ENCODE peak calls at places on chromosome 12, in six cellular contexts. X is HuH-7.5, N is GM06990, I is hepatic stellate cell, V is G401, H is cardiac septum. J is an unnamed sample.

GRCh38 chr12:43004908-43005307 is 415.4 kb upstream of the PRICKLE1 start:
- DNase-seq in X (no peak), N (no peak), I (no peak), V (no peak), H (no peak), J (no peak)

GRCh38 chr12:111546758-111547383 is 52.2 kb downstream of the ATXN2 start:
- DNase-seq in X (no peak), N (no peak), I (no peak), V (no peak), H (no peak), J (no peak)

GRCh38 chr12:728781-729180 is 23.6 kb upstream of the WNK1 start:
- DNase-seq in X (no peak), N (no peak), I (no peak), V (no peak), H (no peak), J (no peak)

GRCh38 chr12:46368684-46369083 is 3.9 kb downstream of the SLC38A2 start:
- DNase-seq in X (no peak), N (no peak), I (no peak), V (no peak), H (no peak), J (no peak)

GRCh38 chr12:46212108-46212982 is 56.5 kb downstream of the SLC38A1 start:
- DNase-seq in X (no peak), N (no peak), I (no peak), V (no peak), H (no peak), J (no peak)

GRCh38 chr12:125351788-125352187 is 286.6 kb downstream of the AACS start:
- DNase-seq in X (no peak), N (no peak), I (no peak), V (no peak), H (no peak), J (no peak)

GRCh38 chr12:39764944-39765560 is 145.4 kb upstream of the ABCD2 start:
- DNase-seq in X (peak; percentile 10), N (no peak), I (peak; percentile 10), V (peak; percentile 57), H (no peak), J (no peak)

GRCh38 chr12:49292729-49293055 is 2.3 kb upstream of the PRPH start:
- DNase-seq in X (no peak), N (no peak), I (no peak), V (no peak), H (no peak), J (no peak)

GRCh38 chr12:48917857-48918537 is 7.3 kb downstream of the FKBP11 start:
- DNase-seq in X (no peak), N (no peak), I (no peak), V (no peak), H (no peak), J (no peak)

GRCh38 chr12:2256915-2257314 is 204.1 kb downstream of the CACNA1C start:
- DNase-seq in X (no peak), N (no peak), I (no peak), V (no peak), H (peak; percentile 70), J (no peak)

GRCh38 chr12:128976120-128976519 is 122.8 kb downstream of the GLT1D1 start:
- DNase-seq in X (no peak), N (no peak), I (no peak), V (no peak), H (no peak), J (no peak)

GRCh38 chr12:113222730-113223531 is 1.7 kb downstream of the TPCN1 start:
- DNase-seq in X (peak; percentile 72), N (no peak), I (peak; percentile 83), V (peak; percentile 66), H (no peak), J (peak; percentile 82)

GRCh38 chr12:45338272-45338671 is 122.4 kb downstream of the ANO6 start:
- DNase-seq in X (no peak), N (no peak), I (no peak), V (no peak), H (no peak), J (peak; percentile 50)

GRCh38 chr12:6535960-6536847 is 1.9 kb downstream of the GAPDH start:
- DNase-seq in X (no peak), N (no peak), I (no peak), V (no peak), H (no peak), J (no peak)

GRCh38 chr12:1590083-1590979 is 4.0 kb downstream of the FBXL14 start:
- DNase-seq in X (no peak), N (no peak), I (peak; percentile 47), V (peak; percentile 37), H (no peak), J (peak; percentile 25)

GRCh38 chr12:132776816-132777568 is 15.4 kb upstream of the ANKLE2 start:
- DNase-seq in X (no peak), N (no peak), I (no peak), V (peak; percentile 38), H (no peak), J (peak; percentile 82)

GRCh38 chr12:116465892-116466291 is 93.3 kb upstream of the MAP1LC3B2 start:
- DNase-seq in X (no peak), N (no peak), I (no peak), V (no peak), H (no peak), J (no peak)

GRCh38 chr12:6825398-6826124 is 2.6 kb upstream of the P3H3 start:
- DNase-seq in X (peak; percentile 98), N (no peak), I (peak; percentile 97), V (peak; percentile 94), H (peak; percentile 93), J (peak; percentile 87)

GRCh38 chr12:49342914-49343731 is 3.6 kb upstream of the DNAJC22 start:
- DNase-seq in X (no peak), N (no peak), I (no peak), V (peak; percentile 37), H (no peak), J (no peak)

GRCh38 chr12:6390084-6390799 is 6.3 kb downstream of the LTBR start:
- DNase-seq in X (no peak), N (no peak), I (no peak), V (no peak), H (no peak), J (no peak)